ENCODE peak calls at places on chromosome 7, in nine cellular contexts. O is brain microvascular endothelial cell; J is cortex of kidney; V is heart left ventricle; G is NCI-H1105 treated with DMSO at 0.1 percent for 48 hours; N is bronchial epithelial cell; K is activated effector memory CD4-positive, alpha-beta T cell treated with Interleukin-2 at 50 U/mL for 16 hours; Z is nephron progenitor cell; T is NCI-H524. L is an unnamed sample.

GRCh38 chr7:121391686-121392085 is 4.4 kb downstream of the FAM3C start:
- DNase-seq in O (no peak), J (no peak), V (no peak), G (no peak), N (no peak), K (no peak), Z (no peak), T (no peak), L (no peak)

GRCh38 chr7:17640730-17641377 is 299.4 kb downstream of the SNX13 start:
- DNase-seq in O (peak; percentile 52), J (no peak), V (no peak), G (peak; percentile 13), N (peak; percentile 47), K (no peak), Z (peak; percentile 34), T (peak; percentile 14), L (peak; percentile 63)

GRCh38 chr7:30750574-30751256 is 1.2 kb upstream of the INMT start:
- DNase-seq in O (peak; percentile 64), J (no peak), V (peak; percentile 89), G (no peak), N (no peak), K (no peak), Z (no peak), T (no peak), L (peak; percentile 94)

GRCh38 chr7:46207931-46208634 is 287.0 kb upstream of the IGFBP3 start:
- DNase-seq in O (no peak), J (no peak), V (no peak), G (no peak), N (no peak), K (no peak), Z (no peak), T (no peak), L (no peak)

GRCh38 chr7:138992052-138992531 is 10.9 kb upstream of the KIAA1549 start:
- DNase-seq in O (no peak), J (no peak), V (no peak), G (no peak), N (no peak), K (no peak), Z (no peak), T (no peak), L (no peak)

GRCh38 chr7:128104109-128104742 is 73.0 kb upstream of the LRRC4 start:
- DNase-seq in O (peak; percentile 34), J (no peak), V (no peak), G (no peak), N (no peak), K (no peak), Z (peak; percentile 48), T (no peak), L (peak; percentile 45)

GRCh38 chr7:99267530-99268360 is 4.9 kb upstream of the MYH16 start:
- DNase-seq in O (peak; percentile 89), J (no peak), V (no peak), G (no peak), N (peak; percentile 97), K (no peak), Z (no peak), T (no peak), L (peak; percentile 76)

GRCh38 chr7:158865462-158865922 is 9.1 kb downstream of the DYNC2I1 start:
- DNase-seq in O (no peak), J (no peak), V (no peak), G (no peak), N (no peak), K (no peak), Z (peak; percentile 37), T (no peak), L (no peak)

GRCh38 chr7:20409961-20410360 is 79.3 kb downstream of the ITGB8 start:
- DNase-seq in O (no peak), J (no peak), V (no peak), G (no peak), N (peak; percentile 22), K (no peak), Z (no peak), T (no peak), L (no peak)

GRCh38 chr7:29573594-29573993 is 10.0 kb downstream of the PRR15 start:
- DNase-seq in O (no peak), J (no peak), V (no peak), G (no peak), N (no peak), K (no peak), Z (no peak), T (no peak), L (no peak)

GRCh38 chr7:12493407-12493806 is 77.1 kb upstream of the SCIN start:
- DNase-seq in O (peak; percentile 50), J (no peak), V (no peak), G (no peak), N (peak; percentile 43), K (no peak), Z (no peak), T (peak; percentile 52), L (peak; percentile 17)

GRCh38 chr7:112970771-112971170 is 115.9 kb downstream of the GPR85 start:
- DNase-seq in O (no peak), J (no peak), V (no peak), G (no peak), N (no peak), K (no peak), Z (no peak), T (no peak), L (no peak)

GRCh38 chr7:130297628-130298027 is 4.7 kb downstream of the CPA4 start:
- DNase-seq in O (no peak), J (no peak), V (no peak), G (no peak), N (no peak), K (no peak), Z (peak; percentile 16), T (no peak), L (no peak)

GRCh38 chr7:55641273-55641691 is 69.0 kb upstream of the VOPP1 start:
- DNase-seq in O (peak; percentile 66), J (no peak), V (no peak), G (peak; percentile 86), N (peak; percentile 84), K (no peak), Z (peak; percentile 28), T (peak; percentile 44), L (peak; percentile 89)

GRCh38 chr7:12158334-12159060 is 52.6 kb upstream of the TMEM106B start:
- DNase-seq in O (peak; percentile 15), J (no peak), V (no peak), G (no peak), N (peak; percentile 9), K (no peak), Z (no peak), T (no peak), L (peak; percentile 37)

GRCh38 chr7:47180268-47180826 is 401.6 kb downstream of the TNS3 start:
- DNase-seq in O (peak; percentile 72), J (no peak), V (no peak), G (peak; percentile 57), N (peak; percentile 36), K (no peak), Z (peak; percentile 67), T (peak; percentile 77), L (peak; percentile 79)

GRCh38 chr7:80593869-80594587 is 44.4 kb upstream of the CD36 start:
- DNase-seq in O (no peak), J (no peak), V (peak; percentile 54), G (no peak), N (no peak), K (no peak), Z (no peak), T (no peak), L (peak; percentile 33)

L was measured in fibroblast of pulmonary artery.